ENCODE peak calls at places on chromosomes 4 and X, in nine cellular contexts. D is transverse colon, F is mesenchymal stem cell, Y is NCI-H1694, M is GM04503, L is HS-27A, H is foreskin fibroblast, R is GM23248, G is NCI-H1436. E is an unnamed sample.

GRCh38 chr4:161936625-161937133 is 227.1 kb downstream of the FSTL5 start:
- DNase-seq in D (no peak), F (peak), Y (no peak), M (peak), L (peak), H (peak), R (peak), G (no peak), E (peak)

GRCh38 chr4:118279920-118280432 is 72.8 kb downstream of the PRSS12 start:
- DNase-seq in D (no peak), F (no peak), Y (no peak), M (no peak), L (no peak), H (peak), R (no peak), G (no peak), E (no peak)

GRCh38 chrX:11188664-11189063 is 77.5 kb downstream of the HCCS start:
- DNase-seq in D (no peak), F (no peak), Y (no peak), M (peak), L (no peak), H (peak), R (peak), G (no peak), E (no peak)

GRCh38 chr4:23614284-23614892 is 275.5 kb downstream of the PPARGC1A start:
- DNase-seq in D (no peak), F (peak), Y (no peak), M (no peak), L (no peak), H (peak), R (peak), G (no peak), E (no peak)

GRCh38 chr4:150167054-150167453 is 88.8 kb downstream of the DCLK2 start:
- DNase-seq in D (no peak), F (no peak), Y (no peak), M (no peak), L (no peak), H (no peak), R (no peak), G (no peak), E (no peak)

GRCh38 chrX:14916017-14916674 is 42.9 kb downstream of the MOSPD2 start:
- DNase-seq in D (no peak), F (peak), Y (no peak), M (no peak), L (peak), H (peak), R (peak), G (no peak), E (peak)

GRCh38 chr4:127616898-127617297 is 15.9 kb upstream of the INTU start:
- DNase-seq in D (no peak), F (no peak), Y (no peak), M (no peak), L (no peak), H (peak), R (peak), G (no peak), E (no peak)

GRCh38 chr4:155400893-155401292 is 24.1 kb upstream of the MAP9 start:
- DNase-seq in D (no peak), F (no peak), Y (no peak), M (no peak), L (no peak), H (no peak), R (no peak), G (no peak), E (no peak)

GRCh38 chr4:122017296-122017695 is 65.4 kb upstream of the TRPC3 start:
- DNase-seq in D (no peak), F (no peak), Y (no peak), M (no peak), L (no peak), H (peak), R (no peak), G (no peak), E (no peak)

GRCh38 chrX:125205084-125205917 is 114.4 kb upstream of the TEX13C start:
- DNase-seq in D (peak), F (peak), Y (peak), M (no peak), L (no peak), H (peak), R (peak), G (no peak), E (no peak)

GRCh38 chr4:147768113-147768512 is 36.2 kb downstream of the ARHGAP10 start:
- DNase-seq in D (peak), F (peak), Y (no peak), M (peak), L (no peak), H (peak), R (peak), G (no peak), E (peak)

GRCh38 chr4:76681996-76682395 is 215.9 kb downstream of the SOWAHB start:
- DNase-seq in D (no peak), F (no peak), Y (no peak), M (no peak), L (no peak), H (no peak), R (no peak), G (no peak), E (no peak)

GRCh38 chr4:173531085-173531965 is 1.3 kb upstream of the HAND2 start:
- DNase-seq in D (peak), F (peak), Y (no peak), M (no peak), L (no peak), H (no peak), R (peak), G (no peak), E (no peak)

GRCh38 chrX:106608016-106608415 is 3.8 kb upstream of the RADX start:
- DNase-seq in D (no peak), F (no peak), Y (no peak), M (no peak), L (no peak), H (no peak), R (no peak), G (peak), E (no peak)

GRCh38 chr4:8176547-8177399 is 18.2 kb upstream of the ABLIM2 start:
- DNase-seq in D (peak), F (peak), Y (peak), M (no peak), L (no peak), H (peak), R (peak), G (peak), E (no peak)

GRCh38 chr4:99983289-99983943 is 33.3 kb upstream of the H2AZ1 start:
- DNase-seq in D (no peak), F (no peak), Y (no peak), M (no peak), L (no peak), H (no peak), R (no peak), G (no peak), E (no peak)

GRCh38 chrX:53939127-53939526 is 105.1 kb downstream of the PHF8 start:
- DNase-seq in D (no peak), F (no peak), Y (no peak), M (no peak), L (no peak), H (no peak), R (no peak), G (no peak), E (no peak)

GRCh38 chr4:13988347-13989265 is 361.1 kb upstream of the BOD1L1 start:
- DNase-seq in D (no peak), F (peak), Y (no peak), M (peak), L (peak), H (peak), R (peak), G (no peak), E (peak)

GRCh38 chr4:7964459-7964858 is 24.8 kb upstream of the AFAP1 start:
- DNase-seq in D (no peak), F (no peak), Y (no peak), M (no peak), L (no peak), H (no peak), R (no peak), G (no peak), E (no peak)

GRCh38 chr4:6546681-6547447 is 28.1 kb upstream of the MAN2B2 start:
- DNase-seq in D (peak), F (peak), Y (peak), M (no peak), L (peak), H (peak), R (peak), G (peak), E (peak)

GRCh38 chrX:6685489-6685888 is 150.6 kb upstream of the VCX3A start:
- DNase-seq in D (peak), F (no peak), Y (no peak), M (no peak), L (no peak), H (no peak), R (no peak), G (no peak), E (no peak)

GRCh38 chr4:53703267-53703655 is 112.0 kb upstream of the LNX1 start:
- DNase-seq in D (no peak), F (no peak), Y (no peak), M (no peak), L (no peak), H (peak), R (peak), G (no peak), E (no peak)

GRCh38 chrX:77953708-77954107 is 15.7 kb downstream of the PGAM4 start:
- DNase-seq in D (no peak), F (no peak), Y (no peak), M (no peak), L (no peak), H (peak), R (peak), G (no peak), E (no peak)

E was measured in AG09309.